ENCODE peak calls at places on chromosomes 4 and X, in five cellular contexts. J is tibial nerve, I is fibroblast of villous mesenchyme, H is lower lobe of right lung, S is cardiac muscle cell. E is an unnamed sample.

GRCh38 chrX:47232803-47233332 is at the start of gene USP11:
- DNase-seq in J (no peak), I (peak; percentile 45), H (no peak), S (peak; percentile 75), E (peak; percentile 44)

GRCh38 chr4:159105761-159106243 is 2.9 kb downstream of the RAPGEF2 start:
- DNase-seq in J (peak; percentile 13), I (no peak), H (no peak), S (no peak), E (peak; percentile 43)

GRCh38 chrX:120144178-120144844 is 14.1 kb upstream of the RHOXF2 start:
- DNase-seq in J (peak; percentile 4), I (peak; percentile 25), H (no peak), S (no peak), E (no peak)

GRCh38 chrX:15943393-15943792 is 88.8 kb upstream of the AP1S2 start:
- DNase-seq in J (no peak), I (no peak), H (no peak), S (no peak), E (no peak)

GRCh38 chr4:141761926-141762325 is 125.5 kb downstream of the IL15 start:
- DNase-seq in J (no peak), I (peak; percentile 46), H (no peak), S (no peak), E (peak; percentile 11)

GRCh38 chrX:109475174-109475891 is 6.6 kb downstream of the GUCY2F start:
- DNase-seq in J (peak; percentile 30), I (peak; percentile 32), H (no peak), S (peak; percentile 77), E (peak; percentile 64)

GRCh38 chr4:8912506-8912905 is 40.9 kb upstream of the HMX1 start:
- DNase-seq in J (no peak), I (no peak), H (no peak), S (no peak), E (no peak)

GRCh38 chr4:25406081-25406692 is 29.1 kb downstream of the ANAPC4 start:
- DNase-seq in J (no peak), I (peak; percentile 73), H (no peak), S (no peak), E (peak; percentile 45)

GRCh38 chr4:16027114-16027513 is 56.7 kb downstream of the PROM1 start:
- DNase-seq in J (no peak), I (no peak), H (no peak), S (no peak), E (no peak)

GRCh38 chr4:35925806-35926205 is 318.5 kb downstream of the ARAP2 start:
- DNase-seq in J (no peak), I (no peak), H (no peak), S (no peak), E (no peak)

GRCh38 chr4:46945062-46945461 is 36.0 kb upstream of the COX7B2 start:
- DNase-seq in J (no peak), I (no peak), H (no peak), S (no peak), E (no peak)

GRCh38 chrX:51461053-51462050 is 35.0 kb downstream of the NUDT11 start:
- DNase-seq in J (peak; percentile 39), I (peak; percentile 43), H (no peak), S (peak; percentile 46), E (peak; percentile 52)

GRCh38 chr4:119103263-119103662 is 32.4 kb upstream of the MYOZ2 start:
- DNase-seq in J (no peak), I (peak; percentile 97), H (peak; percentile 50), S (no peak), E (peak; percentile 98)

GRCh38 chr4:52102587-52102986 is 51.5 kb downstream of the SPATA18 start:
- DNase-seq in J (no peak), I (no peak), H (no peak), S (no peak), E (peak; percentile 19)

GRCh38 chr4:128416921-128417320 is 129.3 kb upstream of the PGRMC2 start:
- DNase-seq in J (no peak), I (peak; percentile 17), H (no peak), S (no peak), E (peak; percentile 51)

GRCh38 chr4:158411180-158411721 is 110.4 kb upstream of the RXFP1 start:
- DNase-seq in J (no peak), I (no peak), H (no peak), S (no peak), E (peak; percentile 9)

GRCh38 chr4:127708985-127709384 is 21.2 kb upstream of the SLC25A31 start:
- DNase-seq in J (no peak), I (peak; percentile 39), H (no peak), S (no peak), E (peak; percentile 89)

GRCh38 chr4:169398294-169398693 is 127.5 kb upstream of the SH3RF1 start:
- DNase-seq in J (no peak), I (peak; percentile 89), H (no peak), S (no peak), E (peak; percentile 65)

GRCh38 chr4:78749258-78749971 is 26.7 kb upstream of the BMP2K start:
- DNase-seq in J (no peak), I (no peak), H (no peak), S (peak; percentile 19), E (no peak)

GRCh38 chrX:96405842-96406241 is 278.8 kb upstream of the DIAPH2 start:
- DNase-seq in J (no peak), I (no peak), H (no peak), S (no peak), E (no peak)

GRCh38 chr4:5572114-5572513 is 136.2 kb downstream of the EVC2 start:
- DNase-seq in J (no peak), I (no peak), H (no peak), S (no peak), E (peak; percentile 68)

GRCh38 chr4:74111990-74112389 is 13.0 kb upstream of the CXCL2 start:
- DNase-seq in J (peak; percentile 47), I (no peak), H (peak; percentile 55), S (peak; percentile 34), E (peak; percentile 73)

GRCh38 chr4:21011106-21011505 is 310.8 kb downstream of the PACRGL start:
- DNase-seq in J (no peak), I (no peak), H (no peak), S (no peak), E (no peak)

GRCh38 chr4:70927502-70928139 is 25.5 kb downstream of the MOB1B start:
- DNase-seq in J (no peak), I (no peak), H (no peak), S (no peak), E (no peak)

GRCh38 chrX:734411-734810 is 103.8 kb downstream of the SHOX start:
- DNase-seq in J (no peak), I (no peak), H (no peak), S (no peak), E (no peak)

GRCh38 chrX:53122013-53122412 is 28.1 kb downstream of the KANTR start:
- DNase-seq in J (no peak), I (no peak), H (no peak), S (no peak), E (no peak)

GRCh38 chr4:128229458-128229805 is 58.2 kb downstream of the PGRMC2 start:
- DNase-seq in J (no peak), I (no peak), H (no peak), S (peak; percentile 54), E (no peak)

GRCh38 chr4:144304025-144304424 is 163.5 kb upstream of the GYPA start:
- DNase-seq in J (no peak), I (no peak), H (no peak), S (no peak), E (no peak)

GRCh38 chr4:141142423-141142822 is 9.2 kb upstream of the RNF150 start:
- DNase-seq in J (no peak), I (no peak), H (no peak), S (no peak), E (no peak)

GRCh38 chrX:31297881-31298280 is 226.0 kb upstream of the FTHL17 start:
- DNase-seq in J (no peak), I (no peak), H (no peak), S (no peak), E (no peak)

DNA sequence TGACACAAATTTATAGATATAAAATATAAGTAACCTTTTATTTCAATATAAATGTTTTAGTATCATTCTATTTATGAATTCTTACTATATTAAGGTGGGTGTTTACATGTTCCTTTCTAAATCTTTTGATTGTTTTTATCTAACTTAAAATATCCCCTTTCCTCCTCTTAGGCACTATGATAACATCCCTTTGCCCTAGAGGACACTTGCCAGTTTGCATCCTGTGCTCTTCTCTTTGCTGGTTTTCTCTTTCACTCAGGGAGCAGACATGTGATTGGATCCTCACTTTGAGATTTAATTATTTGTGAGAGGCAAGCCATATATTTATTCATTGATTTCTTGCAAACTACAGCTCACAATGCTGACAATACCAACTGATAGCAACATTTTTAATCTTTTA is 16.2 kb downstream of the LRIT3 start:
- DNase-seq in J (no peak), I (no peak), H (no peak), S (no peak), E (no peak)
- TF ChIP-seq CTCF in J (no peak), I (no peak), H (no peak), S (no peak), E (no peak)

DNA sequence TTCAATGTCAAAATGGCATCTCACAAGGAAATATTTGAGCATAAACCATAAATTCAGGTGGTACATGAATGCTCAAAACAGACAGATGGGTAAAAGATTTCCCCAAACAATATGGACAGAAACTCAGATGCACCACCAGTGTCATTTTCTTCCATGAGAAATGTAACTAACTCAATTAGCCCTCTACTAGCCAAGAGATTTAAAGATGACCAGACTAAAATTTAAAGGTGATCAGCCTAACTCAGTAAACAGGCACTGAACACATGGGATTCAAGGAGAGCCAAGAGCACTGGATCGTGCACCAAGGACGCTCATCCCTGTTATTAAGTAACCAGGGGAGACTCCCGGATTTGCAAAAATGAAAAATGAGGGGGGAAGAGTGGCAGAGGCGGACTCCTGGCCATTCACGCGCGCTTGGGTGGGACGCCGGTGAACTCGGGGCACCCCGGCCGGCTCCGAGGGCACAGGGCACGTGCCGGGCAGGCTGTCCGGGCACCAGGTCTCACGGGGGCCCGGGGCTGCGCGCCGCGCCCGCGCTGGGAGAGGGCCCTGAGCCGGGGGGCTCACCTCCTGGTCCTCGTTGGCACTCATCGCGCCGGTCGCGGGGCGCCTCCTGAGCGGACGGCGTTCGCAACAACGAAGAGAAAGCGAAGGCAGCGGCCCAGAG is 490 bp downstream of the RWDD4 start:
- DNase-seq in J (no peak), I (peak; percentile 22), H (peak; percentile 50), S (peak; percentile 42), E (peak; percentile 23)
- TF ChIP-seq CTCF in J (no peak), I (no peak), H (no peak), S (no peak), E (no peak)

DNA sequence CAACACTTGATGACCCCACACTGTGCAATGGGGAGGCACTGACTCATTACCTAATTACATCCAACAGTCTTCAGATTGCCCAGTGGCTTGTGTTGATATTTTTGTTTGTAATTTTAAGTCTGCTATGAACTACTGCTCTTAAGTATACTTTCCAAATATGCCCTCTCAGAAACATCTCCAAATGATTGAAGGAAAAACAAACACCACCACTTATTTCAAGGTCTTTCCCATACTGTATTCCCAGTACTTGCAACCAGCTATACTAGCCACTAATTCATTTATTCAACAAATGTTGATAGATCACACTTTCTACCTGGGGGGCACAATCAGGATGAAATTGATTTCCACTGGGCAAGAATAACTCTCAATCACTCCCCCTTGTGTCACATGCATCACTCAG is 302.2 kb upstream of the CPEB2 start:
- DNase-seq in J (no peak), I (no peak), H (no peak), S (no peak), E (no peak)
- TF ChIP-seq CTCF in J (no peak), I (no peak), H (no peak), S (no peak), E (no peak)

DNA sequence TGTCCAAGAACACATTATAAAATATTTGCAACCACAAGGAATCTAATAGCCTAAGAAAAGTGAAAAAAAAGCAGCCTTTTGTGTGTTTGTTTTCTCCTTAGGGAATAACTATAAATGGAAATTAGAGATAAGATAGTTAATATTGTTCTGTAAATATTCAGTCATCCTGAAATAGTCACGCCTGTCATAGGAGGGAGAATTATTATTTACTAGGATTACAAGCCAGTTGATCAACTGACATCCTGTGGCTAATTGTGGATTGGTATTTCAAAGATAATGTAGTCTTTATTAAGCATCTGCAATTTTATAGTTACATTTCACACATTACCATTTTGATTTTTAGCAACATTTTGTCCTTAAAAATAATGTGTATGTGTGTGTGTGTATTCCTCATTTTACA is 118.6 kb downstream of the CCSER1 start:
- DNase-seq in J (no peak), I (no peak), H (no peak), S (no peak), E (no peak)
- TF ChIP-seq CTCF in J (no peak), I (no peak), H (no peak), S (no peak), E (no peak)